ENCODE peak calls at places on chromosomes 12 and 14, in five cellular contexts. H is Panc1, M is RWPE2, R is HCT116, J is right lobe of liver. U is an unnamed sample.

GRCh38 chr12:8077207-8077606 is 4.9 kb upstream of the NECAP1 start:
- ATAC-seq in J (no peak), R (no peak), M (peak; percentile 48), H (no peak), U (no peak)

GRCh38 chr12:26576266-26576665 is 256.7 kb downstream of the ITPR2 start:
- ATAC-seq in M (no peak), R (no peak), H (no peak), J (no peak), U (no peak)

GRCh38 chr14:89665262-89665661 is 248.2 kb upstream of the FOXN3 start:
- ATAC-seq in M (no peak), R (no peak), J (peak; percentile 64), H (no peak), U (no peak)

GRCh38 chr14:104227806-104228205 is 89.4 kb downstream of the KIF26A start:
- ATAC-seq in H (no peak), R (no peak), M (no peak), J (no peak), U (no peak)

GRCh38 chr14:55592426-55592825 is 12.4 kb downstream of the KTN1 start:
- ATAC-seq in J (peak; percentile 62), M (no peak), H (peak; percentile 41), R (no peak), U (no peak)

GRCh38 chr14:95058491-95058890 is 98.8 kb downstream of the DICER1 start:
- ATAC-seq in R (no peak), H (no peak), M (no peak), J (no peak), U (no peak)

GRCh38 chr14:79483989-79484388 is 727.3 kb downstream of the DIO2 start:
- ATAC-seq in H (no peak), R (no peak), J (no peak), M (no peak), U (no peak)

GRCh38 chr14:95313707-95314106 is 6.0 kb downstream of the CLMN start:
- ATAC-seq in R (no peak), M (peak; percentile 76), J (peak; percentile 65), H (no peak), U (peak; percentile 83)

GRCh38 chr14:71139058-71139946 is 232.0 kb downstream of the PCNX1 start:
- ATAC-seq in R (peak; percentile 92), M (no peak), H (peak; percentile 95), J (peak; percentile 80), U (peak; percentile 57)

GRCh38 chr12:94525951-94526350 is 66.3 kb upstream of the CEP83 start:
- ATAC-seq in M (no peak), H (no peak), J (no peak), R (no peak), U (no peak)

GRCh38 chr12:53267309-53268008 is 640 bp upstream of the ESPL1 start:
- ATAC-seq in M (no peak), H (peak; percentile 46), R (peak; percentile 35), J (peak; percentile 29), U (peak; percentile 14)

GRCh38 chr14:34930591-34931069 is 52.2 kb upstream of the SRP54 start:
- ATAC-seq in J (peak; percentile 57), H (no peak), R (no peak), M (no peak), U (no peak)

GRCh38 chr14:93950948-93951668 is 24.0 kb downstream of the FAM181A start:
- ATAC-seq in M (no peak), R (no peak), H (no peak), J (no peak), U (no peak)

GRCh38 chr14:76984297-76984696 is 44.2 kb downstream of the IRF2BPL start:
- ATAC-seq in J (no peak), R (no peak), M (no peak), H (no peak), U (no peak)

GRCh38 chr14:99259327-99259726 is 12.7 kb downstream of the BCL11B start:
- ATAC-seq in R (no peak), J (no peak), H (no peak), M (no peak), U (no peak)

GRCh38 chr14:61537567-61538463 is 157.5 kb upstream of the HIF1A start:
- ATAC-seq in J (peak; percentile 78), R (peak; percentile 86), M (peak; percentile 94), H (peak; percentile 72), U (peak; percentile 34)

GRCh38 chr12:57268264-57268663 is 17.3 kb upstream of the STAC3 start:
- ATAC-seq in H (no peak), R (no peak), J (no peak), M (no peak), U (no peak)

GRCh38 chr12:102182635-102183034 is 15.0 kb downstream of the PMCH start:
- ATAC-seq in H (no peak), R (no peak), J (no peak), M (no peak), U (no peak)

GRCh38 chr14:36942522-36943245 is 229.7 kb downstream of the SLC25A21 start:
- ATAC-seq in M (peak; percentile 74), J (no peak), H (no peak), R (peak; percentile 22), U (no peak)

GRCh38 chr14:28515571-28515970 is 251.0 kb upstream of the FOXG1 start:
- ATAC-seq in H (no peak), M (peak; percentile 96), J (no peak), R (no peak), U (no peak)

GRCh38 chr12:112947314-112947713 is 9.0 kb downstream of the OAS3 start:
- ATAC-seq in J (no peak), M (no peak), H (no peak), R (no peak), U (no peak)

GRCh38 chr14:101716077-101716950 is 45.2 kb upstream of the PPP2R5C start:
- ATAC-seq in R (no peak), H (no peak), M (no peak), J (no peak), U (no peak)

GRCh38 chr14:23577004-23577681 is 1.4 kb downstream of the JPH4 start:
- ATAC-seq in M (peak; percentile 45), J (peak; percentile 35), H (no peak), R (no peak), U (peak; percentile 15)

GRCh38 chr12:21788089-21788983 is 13.8 kb upstream of the KCNJ8 start:
- ATAC-seq in R (no peak), J (peak; percentile 94), M (no peak), H (no peak), U (no peak)

GRCh38 chr12:40330180-40330579 is 105.4 kb downstream of the LRRK2 start:
- ATAC-seq in R (no peak), J (no peak), H (no peak), M (no peak), U (no peak)

GRCh38 chr12:96257550-96258392 is 63.6 kb downstream of the ELK3 start:
- ATAC-seq in R (no peak), H (no peak), J (peak; percentile 37), M (no peak), U (no peak)

GRCh38 chr12:92551853-92552397 is 150.9 kb upstream of the PLEKHG7 start:
- ATAC-seq in J (peak; percentile 51), R (peak; percentile 34), M (peak; percentile 78), H (no peak), U (no peak)

GRCh38 chr14:22231022-22231421 is 358.0 kb downstream of the DAD1 start:
- ATAC-seq in R (no peak), H (no peak), J (no peak), M (no peak), U (no peak)

GRCh38 chr12:54053625-54054441 is at the start of gene HOXC4:
- ATAC-seq in J (peak; percentile 45), M (no peak), R (no peak), H (no peak), U (peak; percentile 85)

GRCh38 chr12:127504874-127505273 is 762.1 kb upstream of the TMEM132C start:
- ATAC-seq in H (no peak), M (no peak), J (no peak), R (no peak), U (no peak)

GRCh38 chr12:127507336-127507735 is 759.6 kb upstream of the TMEM132C start:
- ATAC-seq in M (no peak), J (no peak), H (no peak), R (no peak), U (no peak)

GRCh38 chr12:127503221-127503620 is 763.7 kb upstream of the TMEM132C start:
- ATAC-seq in R (no peak), M (no peak), J (no peak), H (no peak), U (no peak)

GRCh38 chr12:127500513-127500912 is 766.5 kb upstream of the TMEM132C start:
- ATAC-seq in J (no peak), M (no peak), H (no peak), R (no peak), U (no peak)

GRCh38 chr12:127501916-127502315 is 765.1 kb upstream of the TMEM132C start:
- ATAC-seq in H (no peak), J (no peak), M (no peak), R (no peak), U (no peak)
- H3K4me1 ChIP-seq in H (no peaks in the 10 kb centered on the region), J (no peaks in the 10 kb centered on the region), M (peaks cover 7% of the 10 kb centered on the region), R (no peaks in the 10 kb centered on the region), U (no peaks in the 10 kb centered on the region)

GRCh38 chr12:77795699-77796098 is 35.0 kb upstream of the NAV3 start:
- ATAC-seq in M (no peak), R (no peak), H (no peak), J (no peak), U (no peak)
- H3K4me1 ChIP-seq in M (peaks cover 2% of the 10 kb centered on the region), R (peaks cover 8% of the 10 kb centered on the region), H (no peaks in the 10 kb centered on the region), J (no peaks in the 10 kb centered on the region), U (no peaks in the 10 kb centered on the region)

GRCh38 chr12:49870501-49871262 is 27.8 kb upstream of the BCDIN3D start:
- ATAC-seq in H (no peak), J (no peak), M (no peak), R (no peak), U (no peak)

GRCh38 chr12:49867580-49868341 is 24.9 kb upstream of the BCDIN3D start:
- ATAC-seq in R (peak; percentile 19), H (no peak), J (no peak), M (peak; percentile 54), U (no peak)

GRCh38 chr12:49868449-49868848 is 25.5 kb upstream of the BCDIN3D start:
- ATAC-seq in M (no peak), J (no peak), R (no peak), H (no peak), U (no peak)

GRCh38 chr12:49869816-49870500 is 27.1 kb upstream of the BCDIN3D start:
- ATAC-seq in J (no peak), M (no peak), R (no peak), H (no peak), U (no peak)

DNA sequence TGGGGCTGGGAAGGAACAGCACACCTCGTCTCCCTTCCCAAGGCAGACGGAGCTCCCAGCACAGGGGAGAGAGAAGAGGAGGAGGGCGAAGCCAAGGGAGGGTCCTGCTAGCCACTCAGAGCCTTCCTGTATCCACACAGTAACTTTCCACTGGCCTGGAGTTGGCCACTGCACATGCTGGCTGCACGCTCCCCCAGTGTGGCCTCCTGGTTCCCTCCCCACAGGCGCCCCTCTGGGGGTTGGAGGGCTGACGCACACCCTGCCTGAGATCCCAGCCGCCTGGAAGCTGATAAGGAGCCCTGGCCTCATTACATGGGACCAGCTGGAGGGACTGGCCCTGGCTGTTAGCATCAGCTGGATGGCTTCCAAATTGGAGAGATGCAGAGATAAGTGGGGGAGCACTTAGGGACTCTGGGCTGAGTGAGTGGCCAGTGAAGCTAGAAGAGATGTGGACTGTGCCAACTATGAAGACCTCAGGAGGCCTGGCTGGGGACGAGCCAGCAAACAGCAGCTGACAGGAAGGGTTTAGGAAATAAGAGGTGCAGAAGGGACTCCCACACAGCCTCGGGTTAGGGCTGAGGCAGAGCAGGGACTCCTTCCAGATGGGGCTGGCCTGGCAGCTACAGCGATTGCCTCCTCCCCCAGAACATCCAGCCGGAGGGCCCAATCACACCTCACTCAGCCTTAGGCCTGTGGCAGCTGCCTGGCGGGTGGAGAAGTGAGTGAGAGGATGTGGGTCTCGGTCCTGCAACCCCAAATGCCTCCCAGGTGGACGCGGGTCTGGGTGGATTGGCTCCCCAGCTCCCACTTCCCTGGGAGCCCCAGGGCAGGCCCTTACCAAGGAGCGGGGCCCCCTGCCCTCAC is 26.3 kb upstream of the BCDIN3D start:
- ATAC-seq in J (peak; percentile 71), H (peak; percentile 79), R (no peak), M (no peak), U (peak; percentile 92)
- H3K4me1 ChIP-seq in J (no peaks in the 10 kb centered on the region), H (peaks cover 41% of the 10 kb centered on the region), R (no peaks in the 10 kb centered on the region), M (peaks cover 4% of the 10 kb centered on the region), U (no peaks in the 10 kb centered on the region)

GRCh38 chr12:86663173-86663572 is 407.0 kb upstream of the MGAT4C start:
- ATAC-seq in J (no peak), R (no peak), H (no peak), M (no peak), U (no peak)
- H3K4me1 ChIP-seq in J (no peaks in the 10 kb centered on the region), R (peaks cover 4% of the 10 kb centered on the region), H (no peaks in the 10 kb centered on the region), M (peaks cover 28% of the 10 kb centered on the region), U (no peaks in the 10 kb centered on the region)